ENCODE peak calls at places on chromosomes 13 and 19, in seven cellular contexts. K, E, B, M, N, I and J are unnamed samples.

GRCh38 chr19:13127811-13128575 is 9.9 kb downstream of the NACC1 start:
- DNase-seq in N (no peak), M (no peak), E (no peak), K (no peak), B (no peak), I (no peak), J (no peak)

GRCh38 chr19:34365463-34366401 is 736 bp downstream of the GPI start:
- DNase-seq in B (peak), M (no peak), I (peak), N (peak), K (peak), E (peak), J (peak)

GRCh38 chr19:46692918-46693722 is 23.8 kb downstream of the PRKD2 start:
- DNase-seq in M (no peak), N (no peak), B (no peak), K (no peak), I (no peak), E (no peak), J (no peak)

GRCh38 chr13:64371045-64371444 is 2859.1 kb downstream of the PCDH9 start:
- DNase-seq in N (no peak), B (no peak), I (no peak), E (no peak), K (no peak), M (peak), J (no peak)

GRCh38 chr13:28574617-28575142 is 79.8 kb upstream of the FLT1 start:
- DNase-seq in B (peak), I (no peak), M (peak), K (no peak), N (no peak), E (peak), J (no peak)

GRCh38 chr19:35846038-35846668 is 6.2 kb downstream of the NPHS1 start:
- DNase-seq in B (no peak), E (no peak), M (no peak), I (no peak), N (peak), K (no peak), J (no peak)

GRCh38 chr13:50072676-50073075 is 57.4 kb downstream of the KCNRG start:
- DNase-seq in K (no peak), B (no peak), N (no peak), E (no peak), M (no peak), I (no peak), J (no peak)

GRCh38 chr13:59452189-59452588 is 711.5 kb downstream of the DIAPH3 start:
- DNase-seq in M (no peak), N (no peak), I (no peak), E (no peak), B (no peak), K (no peak), J (no peak)

GRCh38 chr19:46209051-46209450 is 20.5 kb upstream of the IGFL1 start:
- DNase-seq in B (no peak), M (no peak), I (no peak), N (no peak), K (no peak), E (no peak), J (no peak)

GRCh38 chr19:47074621-47075020 is 26.2 kb upstream of the TMEM160 start:
- DNase-seq in E (no peak), K (no peak), I (no peak), N (no peak), B (peak), M (no peak), J (no peak)

GRCh38 chr19:57934820-57935665 is at the start of gene ZNF418:
- DNase-seq in B (peak), K (peak), I (peak), N (peak), M (no peak), E (peak), J (peak)

GRCh38 chr19:55693336-55693974 is 18.4 kb downstream of the EPN1 start:
- DNase-seq in E (no peak), M (no peak), K (no peak), N (no peak), B (no peak), I (no peak), J (no peak)